ENCODE peak calls at places on chromosomes 4 and X, in four cellular contexts. B is K562, A is GM12878, O is HepG2. I is an unnamed sample.

GRCh38 chrX:14802943-14803710 is 69.7 kb downstream of the FANCB start:
- DNase-seq in A (no peak), B (no peak), O (no peak), I (no peak)

GRCh38 chr4:37825943-37826281 is 574 bp upstream of the PGM2 start:
- DNase-seq in A (no peak), O (no peak), B (no peak), I (no peak)

GRCh38 chr4:184648220-184649025 is 824 bp downstream of the CASP3 start:
- DNase-seq in O (peak), A (no peak), B (no peak), I (no peak)

GRCh38 chrX:107541244-107541643 is 87.1 kb upstream of the PRPS1 start:
- DNase-seq in B (no peak), O (no peak), A (no peak), I (no peak)

GRCh38 chr4:14441550-14441949 is 560.7 kb upstream of the CPEB2 start:
- DNase-seq in A (no peak), O (no peak), B (no peak), I (no peak)

GRCh38 chr4:118270492-118270891 is 82.3 kb downstream of the PRSS12 start:
- DNase-seq in A (no peak), O (peak), B (no peak), I (no peak)

GRCh38 chr4:3834186-3834920 is 68.2 kb downstream of the ADRA2C start:
- DNase-seq in O (no peak), B (no peak), A (no peak), I (no peak)

GRCh38 chr4:89111833-89112563 is 665 bp downstream of the TIGD2 start:
- DNase-seq in O (peak), A (no peak), B (no peak), I (no peak)

GRCh38 chrX:119605398-119605738 is 856 bp downstream of the NKRF start:
- DNase-seq in B (no peak), O (peak), A (no peak), I (peak)

GRCh38 chrX:152904151-152905080 is 6.5 kb downstream of the ZNF185 start:
- DNase-seq in B (peak), O (no peak), A (no peak), I (no peak)

GRCh38 chrX:49276671-49277519 is 7.3 kb downstream of the PPP1R3F start:
- DNase-seq in B (no peak), O (no peak), A (no peak), I (no peak)
- TF ChIP-seq CBX5 in B (no peak), O (no peak), A (no peak), I (no peak)

GRCh38 chr4:155602351-155603140 is 64.1 kb upstream of the GUCY1A1 start:
- DNase-seq in A (no peak), O (no peak), B (no peak), I (no peak)
- TF ChIP-seq CBX5 in A (no peak), O (no peak), B (no peak), I (no peak)

GRCh38 chrX:67614414-67614813 is 70.6 kb downstream of the AR start:
- DNase-seq in O (no peak), A (no peak), B (no peak), I (no peak)

GRCh38 chrX:67612231-67612630 is 68.4 kb downstream of the AR start:
- DNase-seq in A (no peak), O (no peak), B (no peak), I (no peak)

GRCh38 chrX:67614006-67614405 is 70.2 kb downstream of the AR start:
- DNase-seq in O (no peak), B (no peak), A (no peak), I (no peak)

GRCh38 chrX:67610282-67610681 is 66.5 kb downstream of the AR start:
- DNase-seq in A (no peak), B (no peak), O (no peak), I (no peak)

GRCh38 chrX:67613366-67613765 is 69.5 kb downstream of the AR start:
- DNase-seq in A (no peak), B (no peak), O (no peak), I (no peak)
- TF ChIP-seq CBX5 in A (no peak), B (no peak), O (no peak), I (no peak)

GRCh38 chr4:46930866-46931265 is 21.8 kb upstream of the COX7B2 start:
- DNase-seq in A (no peak), B (no peak), O (no peak), I (no peak)

GRCh38 chr4:46927201-46927600 is 18.2 kb upstream of the COX7B2 start:
- DNase-seq in B (no peak), A (no peak), O (no peak), I (no peak)

GRCh38 chr4:46933686-46934085 is 24.6 kb upstream of the COX7B2 start:
- DNase-seq in O (no peak), B (no peak), A (no peak), I (no peak)

GRCh38 chr4:46934731-46935130 is 25.7 kb upstream of the COX7B2 start:
- DNase-seq in O (peak), B (no peak), A (no peak), I (no peak)

DNA sequence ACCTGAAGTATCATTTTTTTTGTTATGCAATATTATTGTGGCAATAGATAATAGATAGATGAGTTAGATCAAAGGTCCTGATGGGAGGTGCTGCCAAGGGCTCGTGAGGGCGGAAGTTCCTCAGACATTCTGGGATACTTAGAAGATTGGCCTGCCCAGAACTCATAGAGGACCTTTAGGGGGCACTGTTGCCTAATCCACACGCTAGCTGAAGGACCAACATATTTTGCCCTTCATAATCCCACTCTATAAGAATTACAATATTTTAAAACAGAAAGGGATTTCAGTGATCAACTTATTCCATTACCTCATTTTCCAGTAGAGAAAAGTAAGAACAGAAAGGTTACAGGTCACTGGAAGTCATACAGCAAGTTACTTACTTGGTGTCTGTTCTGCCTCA is 22.9 kb upstream of the COX7B2 start:
- DNase-seq in O (peak), B (no peak), A (peak), I (no peak)
- TF ChIP-seq CBX5 in O (no peak), B (no peak), A (no peak), I (no peak)

GRCh38 chr4:2071912-2072867 is 13.1 kb downstream of the NAT8L start:
- DNase-seq in A (no peak), B (no peak), O (peak), I (peak)
- TF ChIP-seq CBX5 in A (no peak), B (no peak), O (no peak), I (no peak)

GRCh38 chrX:10755477-10756334 is 135.3 kb upstream of the MID1 start:
- DNase-seq in O (no peak), B (no peak), A (no peak), I (no peak)
- TF ChIP-seq CBX5 in O (no peak), B (no peak), A (no peak), I (no peak)

GRCh38 chr4:183118585-183118984 is 19.5 kb downstream of the WWC2 start:
- DNase-seq in B (no peak), O (no peak), A (no peak), I (no peak)
- TF ChIP-seq CBX5 in B (no peak), O (no peak), A (no peak), I (no peak)

GRCh38 chr4:155371432-155372043 is 5.2 kb downstream of the MAP9 start:
- DNase-seq in O (no peak), A (no peak), B (no peak), I (no peak)

GRCh38 chr4:155376387-155377268 is at the start of gene MAP9:
- DNase-seq in A (peak), O (no peak), B (no peak), I (peak)

DNA sequence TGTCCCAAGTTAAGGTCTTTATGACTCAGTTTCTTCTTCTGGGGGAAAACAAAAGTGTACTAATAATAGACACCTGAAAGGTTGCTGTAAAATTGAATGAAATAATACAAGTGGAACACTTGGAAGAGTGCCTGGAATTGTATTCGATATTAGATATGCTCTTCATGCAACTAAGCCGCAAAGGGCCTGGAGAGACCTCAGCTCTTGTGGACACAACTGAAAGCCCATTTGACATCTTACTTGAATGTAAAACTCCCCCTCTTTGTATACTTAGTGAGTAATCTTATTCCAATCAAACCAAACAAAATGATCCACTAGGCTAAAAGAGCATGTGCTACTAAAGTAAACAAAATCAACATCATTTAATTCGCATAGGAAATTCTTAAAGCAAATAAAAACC is 516 bp upstream of the MAP9 start:
- DNase-seq in A (no peak), O (no peak), B (no peak), I (no peak)
- TF ChIP-seq CBX5 in A (no peak), O (no peak), B (no peak), I (no peak)

DNA sequence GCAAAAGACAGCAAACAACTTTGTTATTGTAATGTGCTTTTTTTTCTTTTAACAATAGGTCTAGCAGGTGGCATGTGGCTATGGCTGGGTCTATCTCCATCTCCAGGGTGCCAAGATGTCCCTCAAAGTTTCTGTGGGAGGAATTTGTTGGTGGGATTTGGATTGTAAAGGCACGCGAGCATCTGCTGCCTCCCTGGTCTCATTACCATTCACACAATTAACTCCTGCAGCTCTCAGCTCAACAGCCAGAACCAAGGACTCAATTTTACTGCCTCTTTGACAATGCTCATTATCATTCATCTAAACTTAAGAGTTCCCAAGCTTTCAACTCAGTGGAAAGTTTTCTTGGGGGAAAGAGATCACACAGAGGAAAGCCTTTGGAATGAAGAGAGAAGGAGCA is 10.9 kb upstream of the PCDH18 start:
- DNase-seq in O (no peak), A (no peak), B (no peak), I (peak)
- TF ChIP-seq CBX5 in O (no peak), A (no peak), B (no peak), I (no peak)

I was measured in H1.